ENCODE peak calls at places on chromosomes 2 and 18, in nine cellular contexts. M, D, U, O, E, X, T, J and Q are unnamed samples. For H3K9me3, the result is how much of the 10 kb centered on the place peaks cover.

GRCh38 chr2:30225131-30225762 is 6.1 kb upstream of the LBH start:
- DNase-seq in E (no peak), T (peak), U (peak), J (no peak), M (peak), D (no peak), O (peak), X (no peak), Q (peak)

GRCh38 chr2:53632714-53633113 is 134.9 kb upstream of the CHAC2 start:
- DNase-seq in U (no peak), X (no peak), J (no peak), T (no peak), D (no peak), O (no peak), E (no peak), M (no peak), Q (no peak)

GRCh38 chr2:56077352-56077915 is 106.4 kb upstream of the CCDC85A start:
- DNase-seq in U (no peak), T (peak), M (no peak), E (no peak), D (no peak), J (no peak), O (peak), X (peak), Q (no peak)

GRCh38 chr2:105641389-105641811 is 103.3 kb upstream of the NCK2 start:
- DNase-seq in M (no peak), D (peak), O (no peak), J (no peak), T (no peak), U (no peak), E (no peak), X (no peak), Q (no peak)

GRCh38 chr2:43230481-43230880 is 4.1 kb upstream of the ZFP36L2 start:
- DNase-seq in J (peak), X (no peak), E (no peak), D (no peak), T (no peak), O (peak), U (no peak), M (no peak), Q (no peak)

GRCh38 chr2:114683251-114683650 is 240.8 kb downstream of the DPP10 start:
- DNase-seq in X (no peak), O (no peak), U (no peak), E (no peak), M (no peak), T (no peak), J (no peak), D (no peak), Q (no peak)

GRCh38 chr2:16135196-16135912 is 195.0 kb downstream of the MYCN start:
- DNase-seq in M (no peak), J (no peak), U (no peak), X (no peak), T (no peak), E (no peak), O (no peak), D (no peak), Q (no peak)

GRCh38 chr2:83055338-83056010 is 1403.6 kb downstream of the SUCLG1 start:
- DNase-seq in E (no peak), T (peak), J (no peak), U (no peak), M (no peak), X (no peak), O (no peak), D (no peak), Q (no peak)

GRCh38 chr18:58314284-58314683 is 270.3 kb downstream of the NEDD4L start:
- DNase-seq in T (peak), O (no peak), E (no peak), D (no peak), J (peak), X (peak), M (peak), U (no peak), Q (no peak)

GRCh38 chr2:147399011-147399410 is 445.8 kb upstream of the ACVR2A start:
- DNase-seq in M (no peak), T (no peak), J (no peak), O (no peak), D (no peak), U (no peak), E (no peak), X (no peak), Q (no peak)

GRCh38 chr2:54559593-54560145 is 103.5 kb downstream of the SPTBN1 start:
- DNase-seq in O (peak), D (peak), E (no peak), J (no peak), M (peak), U (no peak), X (peak), T (peak), Q (no peak)

GRCh38 chr2:109453596-109453995 is 160.2 kb downstream of the SEPTIN10 start:
- DNase-seq in M (peak), X (no peak), D (no peak), E (peak), J (no peak), U (no peak), T (no peak), O (no peak), Q (no peak)

GRCh38 chr2:70456594-70457495 is 96.8 kb downstream of the TGFA start:
- DNase-seq in J (no peak), E (no peak), D (no peak), O (peak), U (no peak), T (no peak), M (no peak), X (no peak), Q (no peak)

GRCh38 chr18:35662293-35663062 is 80.9 kb downstream of the GALNT1 start:
- DNase-seq in J (no peak), T (no peak), D (no peak), X (no peak), O (no peak), M (no peak), U (no peak), E (no peak), Q (no peak)

GRCh38 chr2:47091118-47091517 is 64.0 kb downstream of the STPG4 start:
- DNase-seq in D (no peak), J (no peak), E (no peak), T (no peak), U (no peak), M (no peak), O (no peak), X (no peak), Q (no peak)

GRCh38 chr2:47088371-47089082 is 66.6 kb downstream of the STPG4 start:
- DNase-seq in T (peak), M (no peak), X (no peak), U (no peak), O (no peak), D (no peak), E (no peak), J (no peak), Q (no peak)

GRCh38 chr2:47086571-47086970 is 68.5 kb downstream of the STPG4 start:
- DNase-seq in M (no peak), O (no peak), D (no peak), U (no peak), T (no peak), J (no peak), X (no peak), E (no peak), Q (no peak)

GRCh38 chr2:47087051-47087450 is 68.1 kb downstream of the STPG4 start:
- DNase-seq in D (no peak), T (no peak), O (no peak), M (no peak), X (no peak), E (no peak), J (no peak), U (no peak), Q (no peak)

GRCh38 chr2:47089083-47089464 is 66.0 kb downstream of the STPG4 start:
- DNase-seq in X (peak), O (no peak), J (no peak), U (no peak), M (no peak), D (no peak), T (no peak), E (no peak), Q (no peak)
- H3K27ac ChIP-seq in X (peak), O (no peak), J (peak), U (peak), M (peak), D (peak), T (peak), E (peak), Q (no peak)

GRCh38 chr2:212147921-212148513 is 390.6 kb downstream of the ERBB4 start:
- DNase-seq in X (peak), T (peak), M (no peak), E (no peak), O (peak), U (no peak), D (no peak), J (no peak), Q (no peak)
- TF ChIP-seq CTCF in X (peak), T (peak), M (no peak), E (peak), O (peak), U (peak), D (no peak), J (peak), Q (no peak)

GRCh38 chr2:52465267-52465666 is 1302.3 kb upstream of the CHAC2 start:
- DNase-seq in O (no peak), E (no peak), X (no peak), M (no peak), J (no peak), D (no peak), T (no peak), U (no peak), Q (no peak)

GRCh38 chr2:52467189-52467588 is 1300.4 kb upstream of the CHAC2 start:
- DNase-seq in O (peak), E (no peak), X (no peak), J (no peak), M (no peak), D (no peak), U (no peak), T (no peak), Q (no peak)

GRCh38 chr2:52463457-52463856 is 1304.1 kb upstream of the CHAC2 start:
- DNase-seq in U (no peak), D (no peak), O (no peak), X (no peak), T (no peak), E (no peak), M (no peak), J (no peak), Q (no peak)
- H3K9me3 ChIP-seq in U (under half), D (under half), O (under half), X (under half), T (under half), E (under half), M (under half), J (under half), Q (under half)

DNA sequence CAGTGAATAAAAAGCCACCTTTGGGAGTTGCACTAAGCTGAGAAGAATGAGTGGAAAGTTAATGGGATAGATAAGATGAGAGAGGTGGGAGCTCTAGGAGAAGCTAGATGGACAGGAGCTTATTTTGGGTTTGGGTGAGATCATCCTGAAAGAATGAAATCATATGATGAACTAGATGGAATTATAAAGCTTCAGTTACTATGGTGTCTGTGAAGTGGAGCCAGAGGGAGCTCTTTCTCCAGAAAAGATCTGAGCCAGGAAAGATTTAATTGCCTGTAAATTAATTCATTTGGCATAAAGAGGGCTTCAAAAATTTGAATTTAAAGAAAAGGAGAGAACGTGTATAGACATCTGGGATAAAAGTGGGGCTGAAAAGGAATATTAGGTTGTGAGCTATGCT is 10.3 kb downstream of the DNAH6 start:
- DNase-seq in U (no peak), O (no peak), M (no peak), E (no peak), J (no peak), D (no peak), T (no peak), X (no peak), Q (no peak)
- H3K27ac ChIP-seq in U (no peak), O (no peak), M (no peak), E (no peak), J (no peak), D (no peak), T (no peak), X (no peak), Q (no peak)